ENCODE peak calls at places on chromosome 15, in four cellular contexts. Q is tibial artery, O is AG04450, Z is heart left ventricle. E is an unnamed sample.
A peak's percentile ranks its signal among the peaks of the same experiment; 100 is the strongest.

GRCh38 chr15:57144448-57144847 is 226.0 kb downstream of the TCF12 start:
- DNase-seq in Z (no peak), O (no peak), Q (peak; percentile 36), E (no peak)

GRCh38 chr15:68930268-68931022 is at the start of gene SPESP1:
- DNase-seq in Z (peak; percentile 64), Q (peak; percentile 22), O (peak; percentile 16), E (peak; percentile 15)

GRCh38 chr15:45796433-45796832 is 161.6 kb downstream of the SQOR start:
- DNase-seq in Z (no peak), O (no peak), Q (no peak), E (no peak)

GRCh38 chr15:99438222-99438592 is 127.6 kb upstream of the MEF2A start:
- DNase-seq in Q (no peak), Z (no peak), O (no peak), E (no peak)

GRCh38 chr15:34001536-34001935 is 33.2 kb downstream of the CHRM5 start:
- DNase-seq in Q (no peak), Z (no peak), O (no peak), E (no peak)

GRCh38 chr15:89075121-89075640 is 13.1 kb upstream of the ABHD2 start:
- DNase-seq in O (no peak), Z (no peak), Q (no peak), E (no peak)

GRCh38 chr15:51371271-51371670 is 29.8 kb downstream of the GLDN start:
- DNase-seq in Q (no peak), O (no peak), Z (no peak), E (no peak)

GRCh38 chr15:42084465-42085235 is 9.7 kb downstream of the PLA2G4D start:
- DNase-seq in Z (peak; percentile 54), O (peak; percentile 3), Q (no peak), E (no peak)

GRCh38 chr15:43095243-43095642 is 10.6 kb downstream of the UBR1 start:
- DNase-seq in Z (no peak), O (no peak), Q (no peak), E (no peak)

DNA sequence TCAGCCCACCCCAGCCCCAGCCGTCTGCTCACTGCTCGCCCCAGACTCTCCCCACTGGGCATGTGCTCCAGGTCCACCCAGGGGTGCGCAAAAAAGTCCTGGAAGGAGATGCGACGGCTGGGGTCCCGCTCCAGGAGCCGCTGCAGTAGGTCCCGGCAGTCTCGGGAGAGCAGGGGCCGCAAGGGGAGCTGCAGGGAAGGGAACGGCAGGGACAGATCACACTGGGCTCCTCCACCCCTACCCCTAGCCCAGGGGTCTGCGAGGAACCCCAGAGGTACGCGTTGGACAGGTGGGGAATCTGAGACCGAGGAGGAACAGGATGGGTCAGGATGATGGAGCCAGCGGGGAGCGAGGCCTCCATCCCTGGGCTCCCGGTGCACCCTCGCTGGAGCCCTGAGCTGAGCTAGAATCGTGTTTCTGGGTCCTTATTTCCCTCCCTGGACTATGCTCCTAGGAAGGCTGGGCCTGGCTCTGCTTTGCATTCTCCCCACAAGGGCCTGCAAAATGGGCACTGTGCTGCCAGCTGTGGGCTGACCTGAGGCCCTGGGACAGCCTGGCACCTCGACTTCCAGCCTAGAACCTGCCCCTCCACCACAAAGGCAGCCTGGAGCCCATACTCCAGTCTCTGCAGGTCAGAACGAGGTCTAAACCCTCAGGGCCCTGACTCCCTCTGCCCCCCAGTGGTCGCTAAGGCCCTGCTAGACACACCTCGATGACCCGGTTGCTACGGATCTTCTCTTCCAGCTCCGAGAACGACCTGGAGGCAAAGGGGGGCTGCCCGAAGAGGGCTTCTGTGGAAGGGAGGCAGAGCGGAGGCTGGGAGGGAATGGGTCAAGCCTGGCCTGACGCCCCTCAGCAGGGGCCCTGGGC is 3.2 kb downstream of the ULK3 start:
- DNase-seq in Q (no peak), O (no peak), Z (no peak), E (no peak)
- TF ChIP-seq CTCF in Q (no peak), O (peak; percentile 8), Z (no peak), E (no peak)

DNA sequence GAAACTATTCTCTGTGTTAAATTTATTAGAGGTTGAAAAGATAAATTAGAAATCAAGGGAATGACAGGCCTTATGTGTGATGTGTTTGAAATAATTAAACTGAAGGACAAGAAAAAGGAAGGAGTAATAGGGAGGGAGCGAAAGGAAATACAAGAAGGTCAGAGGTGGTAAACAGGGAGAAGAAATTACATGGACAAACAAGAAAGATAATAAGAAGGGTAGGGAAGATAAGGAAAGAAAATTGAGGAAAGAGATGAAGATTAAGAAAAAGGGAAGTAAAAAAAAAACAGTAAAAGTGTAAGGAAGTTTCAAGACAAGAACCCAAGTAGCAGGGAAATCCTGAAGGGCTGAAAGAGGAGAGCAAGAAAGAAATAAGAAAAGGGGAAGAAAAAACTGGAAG is 26.2 kb upstream of the ANXA2 start:
- DNase-seq in Q (no peak), O (no peak), Z (no peak), E (no peak)
- H3K4me3 ChIP-seq in Q (no peak overlapping the region), O (no peak overlapping the region), Z (no peak overlapping the region), E (no peak overlapping the region)

DNA sequence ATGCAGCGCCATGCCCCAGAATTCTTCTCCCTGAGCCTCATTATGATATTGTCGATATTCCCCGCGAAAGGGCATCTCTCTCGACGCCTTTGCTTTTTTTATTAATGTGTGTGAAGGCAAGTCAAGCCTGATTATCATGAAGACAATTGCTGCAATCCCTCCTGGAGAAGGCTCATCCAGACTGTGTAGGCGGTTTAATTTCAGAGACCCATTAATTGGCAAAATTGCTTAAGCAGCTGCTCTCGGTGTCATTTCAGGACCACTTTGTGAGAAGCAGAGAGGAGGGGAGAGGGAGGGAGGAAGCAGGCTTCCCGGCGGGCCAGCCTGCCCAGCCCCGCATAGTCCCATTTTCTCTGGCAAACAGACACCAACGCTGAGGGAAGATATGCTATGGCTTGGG is 321.3 kb upstream of the TLE3 start:
- DNase-seq in Q (no peak), O (no peak), Z (no peak), E (no peak)
- TF ChIP-seq CTCF in Q (no peak), O (no peak), Z (no peak), E (no peak)

DNA sequence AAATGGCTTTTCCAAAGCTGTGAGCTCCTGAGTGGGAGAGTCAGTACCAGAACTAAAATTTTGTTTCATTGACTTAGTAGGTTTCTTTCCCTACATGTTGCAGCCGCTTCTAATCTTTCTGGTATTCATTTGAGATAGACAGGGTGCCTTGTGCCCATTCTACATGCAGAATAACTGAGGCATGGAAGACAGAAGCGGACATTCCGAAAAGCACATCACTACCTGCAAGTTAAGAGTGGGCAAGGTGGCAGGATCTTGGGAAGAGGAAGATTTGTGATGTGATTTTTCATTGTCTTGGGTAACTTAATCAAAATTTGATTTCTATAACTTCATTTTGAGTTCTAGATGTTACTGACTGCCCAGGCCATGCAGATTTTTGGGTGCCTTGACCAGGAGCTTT is 2.0 kb downstream of the MAP2K5 start:
- DNase-seq in O (no peak), Q (no peak), Z (no peak), E (no peak)
- H3K4me3 ChIP-seq in O (no peak overlapping the region), Q (no peak overlapping the region), Z (no peak overlapping the region), E (no peak overlapping the region)

GRCh38 chr15:32825219-32825618 is 107.4 kb downstream of the GREM1 start:
- DNase-seq in O (no peak), Z (no peak), Q (no peak), E (no peak)
- TF ChIP-seq CTCF in O (no peak), Z (no peak), Q (no peak), E (no peak)

DNA sequence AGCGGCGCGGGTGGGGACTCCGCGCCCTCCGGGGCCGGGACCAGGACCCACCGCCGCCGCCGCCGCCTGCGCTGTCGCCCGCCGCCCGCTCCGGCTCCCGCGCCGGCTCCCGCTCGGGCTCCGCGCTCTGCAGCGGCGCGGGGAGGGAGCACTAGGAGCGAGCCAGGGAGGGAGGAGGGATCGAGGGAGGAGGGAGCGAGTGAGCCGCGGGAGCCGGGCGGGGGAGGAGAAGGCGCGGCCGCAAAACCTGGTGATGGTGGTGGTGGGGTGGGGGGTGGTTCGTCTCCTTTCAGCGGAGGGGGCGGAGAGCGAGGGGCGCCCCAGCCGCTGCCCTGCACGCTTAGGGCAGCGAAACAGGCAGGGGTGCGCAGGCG is at the start of gene LINGO1:
- DNase-seq in O (no peak), Q (no peak), Z (no peak), E (no peak)
- H3K4me3 ChIP-seq in O (peak within 1 kb of the TSS; percentile 54), Q (peak within 1 kb of the TSS; percentile 48), Z (peak within 1 kb of the TSS; percentile 55), E (peak within 1 kb of the TSS; percentile 42)

GRCh38 chr15:65598468-65598867 is 12.5 kb downstream of the INTS14 start:
- DNase-seq in Q (no peak), Z (no peak), O (no peak), E (no peak)

GRCh38 chr15:65599677-65600076 is 11.3 kb downstream of the INTS14 start:
- DNase-seq in Z (no peak), Q (no peak), O (no peak), E (no peak)

DNA sequence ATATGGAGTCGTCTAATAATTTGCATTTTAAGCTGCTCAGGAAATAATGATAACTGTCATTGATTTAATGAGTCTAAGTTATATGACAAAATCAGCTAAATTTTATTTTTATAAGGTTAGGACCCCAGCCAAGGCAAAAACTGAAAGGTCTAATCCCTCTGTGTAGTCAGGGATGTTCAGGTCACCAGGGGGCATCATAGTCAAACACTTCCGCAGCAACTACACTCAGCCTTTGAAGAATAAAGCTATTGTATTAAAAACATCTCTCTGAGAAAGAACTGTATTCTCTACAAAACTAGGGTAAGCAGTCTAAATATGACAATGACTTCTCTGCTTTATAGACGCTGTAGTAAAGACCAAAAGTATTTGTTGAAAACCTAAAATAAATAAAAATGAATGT is 15.0 kb downstream of the INTS14 start:
- DNase-seq in O (no peak), Z (no peak), Q (no peak), E (no peak)
- TF ChIP-seq CTCF in O (peak; percentile 41), Z (no peak), Q (no peak), E (peak; percentile 28)

DNA sequence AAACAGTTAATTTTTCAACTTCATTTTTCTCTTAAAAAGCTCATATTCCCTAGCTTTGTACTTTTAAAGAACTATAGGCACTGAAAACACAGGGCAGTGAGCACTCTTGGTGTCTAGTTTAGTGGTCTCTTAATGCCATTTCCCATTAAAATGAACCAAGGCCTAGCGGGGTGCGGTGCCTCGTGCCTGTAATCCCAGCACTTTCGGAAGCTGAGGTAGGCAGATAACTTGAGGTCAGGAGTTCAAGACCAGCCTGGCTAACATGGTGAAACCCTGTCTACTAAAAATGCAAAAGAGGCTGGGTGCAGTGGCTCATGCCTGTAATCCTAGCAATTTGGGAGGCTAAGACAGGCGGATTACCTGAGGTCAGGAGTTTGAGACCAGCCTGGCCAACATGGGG is 45.5 kb downstream of the LDHAL6B start:
- DNase-seq in O (no peak), Q (no peak), Z (no peak), E (no peak)
- H3K4me3 ChIP-seq in O (no peak overlapping the region), Q (no peak overlapping the region), Z (no peak overlapping the region), E (no peak overlapping the region)

DNA sequence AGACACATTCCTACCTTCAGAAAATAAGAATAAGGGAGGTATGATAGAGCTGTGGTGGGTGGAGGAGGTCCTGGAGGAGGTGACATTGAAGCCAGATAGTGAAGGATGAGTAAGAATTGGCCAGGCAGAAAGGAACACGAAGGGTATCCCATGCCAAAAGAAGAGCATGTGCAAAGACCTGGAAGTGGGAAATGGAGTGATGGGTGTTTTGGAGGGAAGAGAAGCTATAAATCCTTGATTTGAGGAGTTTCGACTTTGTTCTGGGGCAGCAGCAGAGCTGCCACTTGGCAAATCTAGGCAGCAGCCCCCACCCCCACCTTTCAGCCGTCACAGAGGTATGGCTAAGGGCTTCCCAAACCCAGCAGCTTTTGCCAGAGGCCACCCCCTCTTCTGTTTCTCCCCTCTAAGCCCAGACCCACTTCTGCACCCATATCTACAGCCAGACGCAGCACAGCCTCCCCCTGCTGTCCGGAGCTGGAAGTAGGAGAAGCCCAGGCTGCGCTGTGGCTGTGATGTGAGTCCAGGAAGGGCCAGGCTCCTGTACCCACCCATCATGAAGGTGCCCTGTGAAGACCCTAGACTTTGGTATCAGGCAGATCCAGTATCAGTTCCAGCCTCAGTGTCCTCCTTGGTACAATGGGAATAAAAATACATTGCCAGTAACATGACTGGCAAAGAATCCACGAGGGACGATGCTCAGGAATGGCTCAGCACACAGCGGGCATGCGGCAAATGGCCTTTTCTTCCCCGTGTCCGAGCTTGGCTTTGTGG is 188.7 kb upstream of the LINGO1 start:
- DNase-seq in Z (peak; percentile 55), O (peak; percentile 18), Q (no peak), E (peak; percentile 4)
- TF ChIP-seq CTCF in Z (peak; percentile 57), O (peak; percentile 86), Q (peak; percentile 49), E (peak; percentile 85)